ENCODE peak calls at places on chromosome 3, in ten cellular contexts. J, R, W, I, X, G, U, H, C and Q are unnamed samples.
A peak's percentile ranks its signal among the peaks of the same experiment; 100 is the strongest.

GRCh38 chr3:119257654-119258410 is 17.2 kb upstream of the B4GALT4 start:
- DNase-seq in J (no peak), R (no peak), W (no peak), I (no peak), X (no peak), G (peak; percentile 41), U (no peak), H (no peak), C (peak; percentile 62), Q (peak; percentile 6)

GRCh38 chr3:134874737-134875413 is 79.8 kb downstream of the EPHB1 start:
- DNase-seq in J (no peak), R (no peak), W (no peak), I (no peak), X (no peak), G (no peak), U (peak; percentile 46), H (no peak), C (no peak), Q (no peak)

GRCh38 chr3:113275876-113276580 is 64.7 kb downstream of the BOC start:
- DNase-seq in J (peak; percentile 58), R (peak; percentile 48), W (no peak), I (no peak), X (no peak), G (peak; percentile 41), U (no peak), H (no peak), C (peak; percentile 26), Q (peak; percentile 26)

GRCh38 chr3:185989511-185989910 is 51.7 kb upstream of the TRA2B start:
- DNase-seq in J (no peak), R (no peak), W (no peak), I (no peak), X (no peak), G (no peak), U (no peak), H (no peak), C (no peak), Q (no peak)

GRCh38 chr3:27031476-27031875 is 337.7 kb downstream of the NEK10 start:
- DNase-seq in J (no peak), R (no peak), W (no peak), I (no peak), X (no peak), G (no peak), U (no peak), H (no peak), C (no peak), Q (no peak)

GRCh38 chr3:156964562-156964961 is 138.4 kb downstream of the LEKR1 start:
- DNase-seq in J (no peak), R (no peak), W (no peak), I (no peak), X (no peak), G (peak; percentile 17), U (no peak), H (no peak), C (no peak), Q (no peak)

GRCh38 chr3:149647285-149647684 is 10.5 kb downstream of the WWTR1 start:
- DNase-seq in J (no peak), R (no peak), W (no peak), I (no peak), X (no peak), G (no peak), U (no peak), H (no peak), C (no peak), Q (no peak)

GRCh38 chr3:482479-482878 is 285.9 kb downstream of the CHL1 start:
- DNase-seq in J (no peak), R (no peak), W (no peak), I (no peak), X (no peak), G (no peak), U (no peak), H (no peak), C (no peak), Q (no peak)

GRCh38 chr3:136544532-136544931 is 207.6 kb downstream of the STAG1 start:
- DNase-seq in J (no peak), R (no peak), W (no peak), I (no peak), X (no peak), G (peak; percentile 31), U (no peak), H (no peak), C (no peak), Q (no peak)

GRCh38 chr3:114823061-114823460 is 324.0 kb downstream of the ZBTB20 start:
- DNase-seq in J (no peak), R (no peak), W (no peak), I (no peak), X (no peak), G (no peak), U (no peak), H (no peak), C (no peak), Q (no peak)

GRCh38 chr3:188734395-188734794 is 437.4 kb upstream of the TPRG1 start:
- DNase-seq in J (no peak), R (no peak), W (no peak), I (no peak), X (no peak), G (no peak), U (no peak), H (no peak), C (peak; percentile 14), Q (no peak)

GRCh38 chr3:108127301-108127988 is 36.6 kb upstream of the CD47 start:
- DNase-seq in J (no peak), R (no peak), W (no peak), I (no peak), X (no peak), G (no peak), U (peak; percentile 79), H (no peak), C (peak; percentile 37), Q (no peak)

DNA sequence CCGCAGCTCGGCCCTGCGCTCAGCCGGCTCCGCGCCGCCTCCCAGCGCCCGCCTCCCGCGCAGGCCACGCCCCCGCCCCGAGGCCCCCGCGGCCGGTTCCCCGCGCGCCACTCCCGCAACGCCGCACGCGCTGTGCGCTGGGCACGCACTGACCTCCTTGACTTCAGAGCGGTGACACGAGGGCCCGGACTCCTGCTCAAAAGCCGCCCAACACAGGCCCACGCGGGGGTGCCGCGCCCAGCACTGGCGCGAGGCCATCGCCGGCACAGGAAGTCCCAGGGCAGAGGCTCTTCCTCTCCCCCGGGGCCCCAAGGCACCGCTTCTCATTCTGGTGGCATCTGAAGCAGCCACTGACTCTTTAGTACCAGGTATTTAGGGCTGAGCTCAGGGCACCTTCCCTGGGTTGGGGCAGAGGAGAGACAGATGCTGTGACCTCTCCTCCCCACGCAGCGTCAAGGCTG is 12.4 kb downstream of the TNK2 start:
- DNase-seq in J (peak; percentile 69), R (no peak), W (no peak), I (peak; percentile 41), X (peak; percentile 70), G (no peak), U (peak; percentile 96), H (peak; percentile 66), C (peak; percentile 76), Q (peak; percentile 80)
- TF ChIP-seq POLR2A in J (no peak), R (peak; percentile 38), W (no peak), I (no peak), X (no peak), G (no peak), U (no peak), H (no peak), C (no peak), Q (no peak)

GRCh38 chr3:195149292-195149691 is 121.7 kb downstream of the XXYLT1 start:
- DNase-seq in J (no peak), R (no peak), W (no peak), I (no peak), X (no peak), G (no peak), U (no peak), H (no peak), C (no peak), Q (no peak)
- TF ChIP-seq POLR2A in J (no peak), R (no peak), W (no peak), I (no peak), X (no peak), G (no peak), U (no peak), H (no peak), C (no peak), Q (no peak)

GRCh38 chr3:63862804-63863149 is 828 bp downstream of the THOC7 start:
- DNase-seq in J (no peak), R (no peak), W (no peak), I (no peak), X (no peak), G (no peak), U (no peak), H (no peak), C (no peak), Q (no peak)

GRCh38 chr3:63867225-63867624 is 3.6 kb downstream of the ATXN7 start:
- DNase-seq in J (no peak), R (no peak), W (no peak), I (no peak), X (no peak), G (no peak), U (no peak), H (no peak), C (no peak), Q (no peak)

GRCh38 chr3:63861306-63861705 is 2.3 kb downstream of the THOC7 start:
- DNase-seq in J (no peak), R (no peak), W (no peak), I (no peak), X (no peak), G (no peak), U (no peak), H (no peak), C (no peak), Q (no peak)

GRCh38 chr3:63864008-63864871 is 573 bp downstream of the ATXN7 start:
- DNase-seq in J (peak; percentile 40), R (peak; percentile 19), W (no peak), I (peak; percentile 25), X (peak; percentile 60), G (no peak), U (peak; percentile 90), H (peak; percentile 61), C (peak; percentile 51), Q (peak; percentile 80)

DNA sequence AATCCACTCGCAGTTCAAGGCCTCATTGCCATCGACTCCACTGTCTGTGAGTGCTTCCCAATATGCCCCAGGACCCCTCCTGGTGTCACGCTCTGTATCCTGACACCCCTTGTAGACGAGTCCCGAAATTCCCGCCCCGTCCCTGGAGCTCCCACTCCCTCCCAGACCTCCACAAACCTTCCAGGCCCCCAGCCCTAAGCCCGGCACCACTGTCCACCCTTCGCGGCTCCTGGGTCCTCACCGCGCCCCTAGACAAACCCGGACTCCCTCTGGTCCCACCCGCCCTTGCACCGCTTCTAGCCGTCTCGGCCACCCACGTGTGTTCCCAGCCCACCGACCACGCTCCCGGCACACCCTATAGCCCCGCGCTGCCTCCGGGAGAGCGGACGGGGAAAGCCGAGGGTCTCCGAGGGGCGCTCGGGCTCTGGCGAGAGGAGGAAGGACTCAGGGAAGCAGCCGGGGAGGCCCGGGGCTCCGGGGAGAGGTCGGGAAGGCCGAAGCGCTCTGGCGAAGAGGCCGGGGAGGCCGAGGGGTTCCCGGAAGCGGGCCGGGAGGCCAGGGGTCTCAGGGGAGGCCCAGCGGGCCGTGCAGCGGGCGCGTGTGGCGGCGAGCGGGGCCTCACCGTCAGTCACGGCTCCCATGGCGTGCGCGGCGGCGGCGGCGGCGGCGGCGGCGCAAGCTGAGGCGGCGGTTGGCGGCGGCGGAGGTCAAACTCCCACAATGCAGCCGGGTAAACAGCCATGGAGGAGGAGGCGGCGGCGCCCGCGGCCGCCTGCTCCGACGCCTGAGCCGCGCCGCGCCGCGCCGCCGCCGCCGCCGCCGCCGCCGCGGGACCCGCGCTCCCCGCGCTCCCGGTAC is at the start of the genes ATXN7 and THOC7:
- DNase-seq in J (peak; percentile 69), R (peak; percentile 58), W (peak; percentile 58), I (peak; percentile 25), X (peak; percentile 76), G (peak; percentile 38), U (peak; percentile 95), H (peak; percentile 63), C (peak; percentile 77), Q (peak; percentile 77)
- TF ChIP-seq POLR2A in J (peak; percentile 17), R (no peak), W (no peak), I (peak; percentile 11), X (peak; percentile 57), G (no peak), U (no peak), H (no peak), C (no peak), Q (peak; percentile 31)

GRCh38 chr3:38496131-38496910 is at the start of gene EXOG:
- DNase-seq in J (peak; percentile 92), R (peak; percentile 92), W (peak; percentile 88), I (peak; percentile 98), X (peak; percentile 95), G (peak; percentile 89), U (peak; percentile 97), H (peak; percentile 96), C (peak; percentile 96), Q (peak; percentile 96)
- TF ChIP-seq POLR2A in J (no peak), R (no peak), W (no peak), I (peak; percentile 54), X (no peak), G (peak; percentile 20), U (no peak), H (no peak), C (peak; percentile 32), Q (peak; percentile 28)